ENCODE peak calls at places on chromosome 15, in eight cellular contexts. K, S, W, L, N, E, H and Q are unnamed samples.
A peak's percentile ranks its signal among the peaks of the same experiment; 100 is the strongest.

GRCh38 chr15:51757463-51757862 is 6.1 kb downstream of the TMOD2 start:
- DNase-seq in K (no peak), S (no peak), W (no peak), L (no peak), N (no peak), E (no peak), H (no peak), Q (no peak)

GRCh38 chr15:70142322-70143191 is 44.8 kb upstream of the TLE3 start:
- DNase-seq in K (no peak), S (peak; percentile 90), W (peak; percentile 59), L (peak; percentile 71), N (no peak), E (no peak), H (peak; percentile 92), Q (no peak)

GRCh38 chr15:65824031-65824743 is 32.1 kb upstream of the DENND4A start:
- DNase-seq in K (peak; percentile 72), S (no peak), W (peak; percentile 79), L (peak; percentile 62), N (peak; percentile 60), E (peak; percentile 39), H (peak; percentile 82), Q (peak; percentile 79)

GRCh38 chr15:42082832-42083604 is 11.3 kb downstream of the PLA2G4D start:
- DNase-seq in K (no peak), S (no peak), W (no peak), L (no peak), N (no peak), E (no peak), H (no peak), Q (no peak)

GRCh38 chr15:65785151-65785550 is 6.9 kb downstream of the DENND4A start:
- DNase-seq in K (no peak), S (no peak), W (no peak), L (no peak), N (no peak), E (no peak), H (no peak), Q (no peak)

GRCh38 chr15:57217716-57218598 is 158.3 kb upstream of the CGNL1 start:
- DNase-seq in K (no peak), S (no peak), W (peak; percentile 48), L (no peak), N (no peak), E (peak; percentile 33), H (peak; percentile 47), Q (no peak)

GRCh38 chr15:42401544-42402478 is 42.5 kb downstream of the CAPN3 start:
- DNase-seq in K (no peak), S (no peak), W (no peak), L (no peak), N (no peak), E (no peak), H (no peak), Q (no peak)

GRCh38 chr15:74725241-74725774 is at the start of gene CYP1A1:
- DNase-seq in K (peak; percentile 67), S (no peak), W (peak; percentile 26), L (no peak), N (peak; percentile 49), E (no peak), H (peak; percentile 3), Q (peak; percentile 24)

GRCh38 chr15:75718326-75718725 is 5.7 kb upstream of the CSPG4 start:
- DNase-seq in K (peak; percentile 30), S (no peak), W (peak; percentile 86), L (no peak), N (no peak), E (no peak), H (peak; percentile 68), Q (peak; percentile 51)

GRCh38 chr15:59812185-59812870 is 123.2 kb upstream of the BNIP2 start:
- DNase-seq in K (no peak), S (no peak), W (no peak), L (no peak), N (no peak), E (no peak), H (no peak), Q (no peak)

GRCh38 chr15:97425596-97425995 is 534.9 kb upstream of the ARRDC4 start:
- DNase-seq in K (no peak), S (no peak), W (no peak), L (no peak), N (no peak), E (no peak), H (no peak), Q (no peak)

GRCh38 chr15:100783760-100784492 is 95.7 kb upstream of the ALDH1A3 start:
- DNase-seq in K (no peak), S (peak; percentile 14), W (no peak), L (no peak), N (peak; percentile 6), E (no peak), H (no peak), Q (no peak)

GRCh38 chr15:60325905-60326304 is 71.9 kb downstream of the ANXA2 start:
- DNase-seq in K (no peak), S (no peak), W (no peak), L (no peak), N (no peak), E (no peak), H (no peak), Q (no peak)

GRCh38 chr15:57698243-57698642 is 8.3 kb upstream of the POLR2M start:
- DNase-seq in K (no peak), S (no peak), W (no peak), L (no peak), N (no peak), E (no peak), H (no peak), Q (no peak)

GRCh38 chr15:60993008-60993407 is 236.1 kb downstream of the RORA start:
- DNase-seq in K (no peak), S (no peak), W (peak; percentile 45), L (no peak), N (no peak), E (no peak), H (peak; percentile 27), Q (no peak)

GRCh38 chr15:39028069-39028468 is 463.5 kb upstream of the RASGRP1 start:
- DNase-seq in K (no peak), S (no peak), W (peak; percentile 86), L (no peak), N (no peak), E (no peak), H (peak; percentile 27), Q (peak; percentile 88)

GRCh38 chr15:40863660-40864285 is 10.3 kb downstream of the RHOV start:
- DNase-seq in K (peak; percentile 53), S (no peak), W (no peak), L (no peak), N (peak; percentile 46), E (no peak), H (no peak), Q (no peak)
- H3K4me1 ChIP-seq in K (no peaks in the 10 kb centered on the region), S (no peaks in the 10 kb centered on the region), W (no peaks in the 10 kb centered on the region), L (no peaks in the 10 kb centered on the region), N (peaks cover 12% of the 10 kb centered on the region), E (peaks cover 1% of the 10 kb centered on the region), H (no peaks in the 10 kb centered on the region), Q (no peaks in the 10 kb centered on the region)

GRCh38 chr15:45332694-45333093 is 45.6 kb downstream of the GATM start:
- DNase-seq in K (no peak), S (no peak), W (no peak), L (no peak), N (peak; percentile 63), E (no peak), H (no peak), Q (no peak)
- H3K36me3 ChIP-seq in K (no peaks in the 10 kb centered on the region), S (no peaks in the 10 kb centered on the region), W (no peaks in the 10 kb centered on the region), L (no peaks in the 10 kb centered on the region), N (no peaks in the 10 kb centered on the region), E (no peaks in the 10 kb centered on the region), H (no peaks in the 10 kb centered on the region), Q (no peaks in the 10 kb centered on the region)

DNA sequence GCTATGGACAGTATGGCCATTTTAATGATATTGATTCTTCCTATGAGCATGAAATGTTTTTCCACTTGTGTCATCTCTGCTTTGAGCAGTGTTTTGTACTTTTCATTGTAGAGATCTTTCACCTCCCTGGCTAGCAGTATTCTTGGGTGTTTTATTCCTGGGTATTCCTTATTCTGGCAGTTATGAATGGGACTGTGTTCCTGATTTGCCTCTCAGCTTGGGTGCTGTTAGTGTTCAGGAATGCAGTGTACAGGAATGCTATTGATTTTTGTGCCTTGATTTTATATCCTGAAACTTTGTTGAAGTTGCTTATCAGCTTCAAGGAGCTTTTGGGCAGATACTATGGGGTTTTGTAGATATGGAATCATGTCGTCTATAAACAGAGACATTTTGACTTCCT is 49.5 kb upstream of the CTXND1 start:
- DNase-seq in K (no peak), S (no peak), W (no peak), L (no peak), N (no peak), E (no peak), H (no peak), Q (no peak)
- H3K4me1 ChIP-seq in K (no peaks in the 10 kb centered on the region), S (no peaks in the 10 kb centered on the region), W (no peaks in the 10 kb centered on the region), L (no peaks in the 10 kb centered on the region), N (no peaks in the 10 kb centered on the region), E (no peaks in the 10 kb centered on the region), H (no peaks in the 10 kb centered on the region), Q (no peaks in the 10 kb centered on the region)

GRCh38 chr15:86595741-86596140 is 516.1 kb downstream of the AGBL1 start:
- DNase-seq in K (no peak), S (no peak), W (no peak), L (no peak), N (no peak), E (no peak), H (no peak), Q (no peak)
- H3K36me3 ChIP-seq in K (no peaks in the 10 kb centered on the region), S (no peaks in the 10 kb centered on the region), W (no peaks in the 10 kb centered on the region), L (no peaks in the 10 kb centered on the region), N (no peaks in the 10 kb centered on the region), E (no peaks in the 10 kb centered on the region), H (no peaks in the 10 kb centered on the region), Q (no peaks in the 10 kb centered on the region)

GRCh38 chr15:72037321-72037720 is 80.6 kb downstream of the MYO9A start:
- DNase-seq in K (no peak), S (no peak), W (no peak), L (no peak), N (no peak), E (no peak), H (no peak), Q (no peak)

GRCh38 chr15:72034859-72035650 is 82.9 kb downstream of the MYO9A start:
- DNase-seq in K (no peak), S (no peak), W (no peak), L (no peak), N (no peak), E (no peak), H (no peak), Q (no peak)

GRCh38 chr15:72034351-72034750 is 83.6 kb downstream of the MYO9A start:
- DNase-seq in K (no peak), S (no peak), W (no peak), L (no peak), N (no peak), E (no peak), H (no peak), Q (no peak)

GRCh38 chr15:72033711-72034110 is 84.2 kb downstream of the MYO9A start:
- DNase-seq in K (no peak), S (no peak), W (peak; percentile 24), L (no peak), N (no peak), E (no peak), H (peak; percentile 12), Q (no peak)

DNA sequence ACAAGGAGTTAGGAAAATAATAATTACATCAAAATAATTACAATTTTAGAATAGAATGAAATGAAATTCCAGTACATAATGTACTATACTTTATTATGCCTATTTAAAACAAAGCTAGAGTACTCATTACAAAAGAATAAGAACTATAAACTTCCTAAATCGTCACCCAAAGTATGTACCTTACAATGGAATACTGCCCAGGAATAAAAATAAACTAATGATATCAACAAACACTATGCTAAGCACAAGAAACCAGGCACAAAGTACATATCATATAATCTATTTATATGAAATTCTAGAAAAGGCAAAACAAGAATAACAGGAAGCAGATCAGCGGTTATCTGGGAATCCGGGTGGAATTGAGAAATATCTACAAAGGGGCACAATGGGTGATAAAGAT is 84.7 kb downstream of the MYO9A start:
- DNase-seq in K (no peak), S (no peak), W (no peak), L (no peak), N (no peak), E (no peak), H (no peak), Q (no peak)
- H3K4me1 ChIP-seq in K (no peaks in the 10 kb centered on the region), S (peaks cover 2% of the 10 kb centered on the region), W (peaks cover 12% of the 10 kb centered on the region), L (peaks cover 21% of the 10 kb centered on the region), N (no peaks in the 10 kb centered on the region), E (no peaks in the 10 kb centered on the region), H (no peaks in the 10 kb centered on the region), Q (no peaks in the 10 kb centered on the region)